ENCODE peak calls at places on chromosome 19, in four cellular contexts. Y, Z, T and V are unnamed samples. For H3F3A, the result is how much of the 10 kb centered on the place peaks cover.

GRCh38 chr19:38036707-38037106 is 129.7 kb downstream of the SIPA1L3 start:
- DNase-seq in Y (no peak), Z (no peak), T (no peak), V (no peak)

GRCh38 chr19:46692918-46693722 is 23.8 kb downstream of the PRKD2 start:
- DNase-seq in Y (no peak), Z (peak), T (peak), V (peak)

GRCh38 chr19:53131085-53131484 is 1.6 kb downstream of the ZNF415 start:
- DNase-seq in Y (peak), Z (peak), T (no peak), V (no peak)

GRCh38 chr19:48997972-48998371 is 4.3 kb downstream of the RUVBL2 start:
- DNase-seq in Y (peak), Z (peak), T (peak), V (peak)

GRCh38 chr19:49712397-49712859 is 21.5 kb downstream of the CPT1C start:
- DNase-seq in Y (peak), Z (peak), T (peak), V (peak)

GRCh38 chr19:19997656-19998268 is 41.5 kb downstream of the ZNF682 start:
- DNase-seq in Y (peak), Z (peak), T (no peak), V (peak)

GRCh38 chr19:35703343-35703742 is 1.0 kb upstream of the ZBTB32 start:
- DNase-seq in Y (no peak), Z (no peak), T (no peak), V (no peak)

GRCh38 chr19:52621376-52621775 is 16.8 kb downstream of the ZNF83 start:
- DNase-seq in Y (no peak), Z (no peak), T (no peak), V (no peak)

GRCh38 chr19:16446108-16447014 is 25.4 kb downstream of the EPS15L1 start:
- DNase-seq in Y (no peak), Z (no peak), T (no peak), V (no peak)

GRCh38 chr19:16441661-16442071 is 30.1 kb downstream of the EPS15L1 start:
- DNase-seq in Y (peak), Z (peak), T (peak), V (no peak)

GRCh38 chr19:16442386-16443276 is 29.1 kb downstream of the EPS15L1 start:
- DNase-seq in Y (peak), Z (no peak), T (no peak), V (no peak)

GRCh38 chr19:16445238-16446107 is 26.3 kb downstream of the EPS15L1 start:
- DNase-seq in Y (no peak), Z (peak), T (peak), V (no peak)

GRCh38 chr19:16444273-16444597 is 27.5 kb downstream of the EPS15L1 start:
- DNase-seq in Y (no peak), Z (no peak), T (no peak), V (no peak)
- H3F3A ChIP-seq in Y (under half), Z (under half), T (under half), V (under half)

DNA sequence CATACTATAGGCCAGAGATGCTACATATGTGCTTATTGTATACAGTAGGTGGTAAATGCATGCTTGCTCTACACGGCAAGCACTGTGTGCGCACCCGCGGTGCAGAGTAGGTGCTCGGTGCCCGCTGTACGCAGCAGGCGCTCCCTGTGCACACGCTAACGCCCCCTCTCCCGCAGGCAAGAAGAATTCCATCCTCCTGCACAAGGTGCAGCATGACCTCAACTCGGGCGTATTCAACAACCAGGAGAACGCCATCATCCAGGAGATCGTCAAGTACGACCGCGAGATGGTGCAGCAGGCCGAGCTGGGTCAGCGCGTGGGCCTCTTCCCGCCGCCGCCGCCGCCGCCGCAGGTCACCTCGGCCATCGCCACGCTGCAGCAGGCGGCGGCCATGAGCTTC is 17.7 kb downstream of the POLRMT start:
- DNase-seq in Y (no peak), Z (no peak), T (no peak), V (no peak)
- TF ChIP-seq EZH2 in Y (no peak), Z (no peak), T (no peak), V (no peak)

GRCh38 chr19:17860993-17861360 is 1.3 kb downstream of the RPL18A start:
- DNase-seq in Y (no peak), Z (peak), T (no peak), V (no peak)
- H3F3A ChIP-seq in Y (half or more), Z (under half), T (under half), V (half or more)

DNA sequence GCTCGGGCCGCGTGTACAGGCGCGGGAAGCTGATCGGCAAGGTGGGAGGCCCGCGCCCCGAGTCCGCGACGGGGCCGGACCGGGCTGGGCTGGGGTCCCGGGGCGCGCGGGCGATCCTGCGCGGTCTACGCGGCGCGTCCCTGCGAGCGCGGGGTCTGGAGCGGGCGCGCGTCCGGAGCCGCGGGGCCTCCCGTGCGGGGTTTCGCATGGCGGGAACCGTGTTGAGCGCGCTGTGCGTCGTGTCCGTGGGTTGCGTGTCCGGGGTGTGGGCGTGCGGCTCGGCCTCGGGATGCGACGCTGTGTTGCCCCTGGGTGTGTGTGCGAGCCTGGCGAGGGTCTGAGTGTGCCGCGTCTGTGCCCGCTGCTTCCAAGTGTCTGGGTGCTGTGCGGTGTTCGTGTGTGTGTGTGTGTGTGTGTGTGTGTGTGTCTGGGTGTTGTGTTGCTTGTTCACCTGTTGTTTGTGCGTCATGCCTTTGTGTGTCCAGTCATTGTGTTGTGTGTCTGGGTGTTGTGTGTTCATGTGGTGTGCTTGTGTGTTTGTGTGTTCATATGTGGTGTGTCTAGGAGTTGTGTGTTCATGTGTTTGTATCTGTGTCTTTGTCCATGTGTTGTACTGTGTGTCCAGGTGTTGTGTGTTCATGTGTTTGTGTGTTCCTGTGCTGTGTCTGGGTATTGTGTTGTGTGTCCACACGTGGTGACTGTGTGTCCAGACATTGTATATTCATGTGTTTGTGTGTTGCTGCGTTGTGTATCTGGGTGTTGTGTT is 512 bp downstream of the PLK5 start:
- DNase-seq in Y (no peak), Z (no peak), T (no peak), V (no peak)
- TF ChIP-seq EZH2 in Y (peak), Z (peak), T (no peak), V (no peak)

DNA sequence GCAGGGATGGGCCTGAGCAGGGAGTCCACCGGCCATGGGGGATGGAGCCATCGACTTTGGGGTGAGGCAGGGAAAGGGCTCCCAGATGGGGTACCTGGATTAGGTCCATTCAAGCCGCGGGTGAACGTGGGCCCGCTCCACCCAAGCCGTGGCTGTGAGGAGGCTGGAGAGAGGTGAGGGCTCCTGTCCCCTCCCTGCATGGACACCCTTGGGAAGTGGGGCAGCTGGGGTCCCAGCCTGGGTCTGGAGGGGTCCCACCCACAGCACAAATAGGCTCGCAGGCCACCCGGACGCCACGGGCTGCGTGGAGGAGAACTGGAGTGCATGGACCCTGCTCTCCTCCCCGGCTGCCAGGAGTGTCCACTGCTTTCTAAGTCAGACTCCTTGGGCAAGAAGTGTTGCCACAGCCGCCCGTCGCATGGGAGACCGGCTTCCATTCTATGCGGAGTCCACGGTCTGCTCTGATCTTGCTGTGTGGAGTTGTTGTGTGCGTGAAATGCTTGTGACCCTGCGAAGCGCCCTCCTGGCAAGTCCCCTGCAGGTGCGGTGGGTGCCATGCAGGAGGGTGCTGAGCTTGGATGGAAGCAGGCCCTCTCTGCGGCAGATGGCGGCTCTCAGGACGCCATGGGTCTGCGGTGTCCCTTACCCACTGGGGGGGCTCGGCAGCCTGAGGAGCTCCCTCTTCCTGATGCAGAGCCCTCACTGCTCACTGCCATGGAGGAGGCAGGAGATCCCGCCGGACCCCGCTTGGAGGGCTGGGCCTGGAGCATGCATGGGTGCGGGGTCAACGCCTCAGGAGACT is 2.0 kb downstream of the DAZAP1 start:
- DNase-seq in Y (no peak), Z (peak), T (no peak), V (no peak)
- H3F3A ChIP-seq in Y (under half), Z (under half), T (under half), V (under half)

GRCh38 chr19:41930926-41931592 is 2.8 kb upstream of the ERFL start:
- DNase-seq in Y (peak), Z (peak), T (no peak), V (no peak)

GRCh38 chr19:41933693-41934426 is 5.6 kb upstream of the ERFL start:
- DNase-seq in Y (no peak), Z (no peak), T (no peak), V (no peak)

GRCh38 chr19:41932259-41933130 is 4.2 kb upstream of the ERFL start:
- DNase-seq in Y (no peak), Z (no peak), T (no peak), V (no peak)

GRCh38 chr19:41934849-41935374 is 6.7 kb upstream of the ERFL start:
- DNase-seq in Y (peak), Z (peak), T (peak), V (no peak)

GRCh38 chr19:41933131-41933458 is 4.8 kb upstream of the ERFL start:
- DNase-seq in Y (no peak), Z (peak), T (no peak), V (no peak)
- TF ChIP-seq EZH2 in Y (peak), Z (no peak), T (no peak), V (no peak)